ENCODE peak calls at places on chromosomes 6 and 20, in four cellular contexts. E is K562, S is SK-N-SH, Y is HepG2. O is an unnamed sample.

GRCh38 chr6:121297699-121298098 is 36.6 kb downstream of the TBC1D32 start:
- DNase-seq in E (no peak), Y (no peak), S (no peak), O (no peak)

GRCh38 chr20:3042621-3043020 is 801 bp upstream of the GNRH2 start:
- DNase-seq in S (no peak), Y (no peak), E (no peak), O (no peak)

GRCh38 chr6:115613488-115613887 is 447.2 kb downstream of the FRK start:
- DNase-seq in E (no peak), Y (no peak), S (no peak), O (no peak)

GRCh38 chr6:148657053-148657452 is 89.8 kb upstream of the UST start:
- DNase-seq in S (no peak), Y (no peak), E (no peak), O (no peak)

GRCh38 chr6:161442381-161442858 is 168.6 kb upstream of the AGPAT4 start:
- DNase-seq in Y (no peak), S (no peak), E (no peak), O (no peak)

GRCh38 chr20:23193985-23194384 is 107.9 kb upstream of the CD93 start:
- DNase-seq in Y (no peak), E (no peak), S (no peak), O (no peak)

GRCh38 chr6:143223895-143224294 is 163.2 kb downstream of the AIG1 start:
- DNase-seq in E (no peak), S (no peak), Y (peak; percentile 81), O (no peak)

GRCh38 chr6:142715386-142715785 is 229.6 kb downstream of the HIVEP2 start:
- DNase-seq in E (no peak), S (no peak), Y (no peak), O (no peak)

GRCh38 chr6:154488802-154489437 is 21.6 kb downstream of the CNKSR3 start:
- DNase-seq in S (no peak), E (no peak), Y (no peak), O (no peak)

GRCh38 chr6:6686748-6687601 is 98.5 kb downstream of the LY86 start:
- DNase-seq in S (peak; percentile 89), Y (peak; percentile 91), E (peak; percentile 100), O (no peak)

GRCh38 chr6:15980801-15981200 is 148.1 kb upstream of the MYLIP start:
- DNase-seq in S (no peak), E (no peak), Y (no peak), O (no peak)

GRCh38 chr6:113847435-113847834 is 9.7 kb upstream of the MARCKS start:
- DNase-seq in E (no peak), S (no peak), Y (no peak), O (no peak)

GRCh38 chr6:14453712-14454466 is 336.3 kb downstream of the CD83 start:
- DNase-seq in E (no peak), S (no peak), Y (no peak), O (no peak)

GRCh38 chr20:31474097-31474436 is 860 bp downstream of the DEFB124 start:
- DNase-seq in Y (no peak), S (no peak), E (no peak), O (no peak)

GRCh38 chr6:33298773-33299236 is at the start of gene RGL2:
- DNase-seq in Y (no peak), S (peak; percentile 78), E (peak; percentile 81), O (no peak)

GRCh38 chr20:7911586-7912330 is 28.5 kb downstream of the HAO1 start:
- DNase-seq in E (no peak), S (no peak), Y (no peak), O (no peak)

GRCh38 chr6:28757429-28758045 is 166.2 kb downstream of the TRIM27 start:
- DNase-seq in E (peak; percentile 39), Y (peak; percentile 29), S (no peak), O (no peak)

GRCh38 chr6:15096894-15097837 is 148.7 kb upstream of the JARID2 start:
- DNase-seq in E (peak; percentile 84), S (no peak), Y (no peak), O (no peak)

GRCh38 chr20:63177134-63177784 is 38.7 kb downstream of the YTHDF1 start:
- DNase-seq in Y (no peak), S (peak; percentile 69), E (no peak), O (no peak)

GRCh38 chr6:113364781-113365545 is 492.2 kb upstream of the MARCKS start:
- DNase-seq in S (no peak), Y (peak; percentile 26), E (no peak), O (no peak)

GRCh38 chr20:38165089-38165965 is at the start of gene TGM2:
- DNase-seq in S (peak; percentile 92), E (peak; percentile 95), Y (peak; percentile 87), O (peak; percentile 32)

DNA sequence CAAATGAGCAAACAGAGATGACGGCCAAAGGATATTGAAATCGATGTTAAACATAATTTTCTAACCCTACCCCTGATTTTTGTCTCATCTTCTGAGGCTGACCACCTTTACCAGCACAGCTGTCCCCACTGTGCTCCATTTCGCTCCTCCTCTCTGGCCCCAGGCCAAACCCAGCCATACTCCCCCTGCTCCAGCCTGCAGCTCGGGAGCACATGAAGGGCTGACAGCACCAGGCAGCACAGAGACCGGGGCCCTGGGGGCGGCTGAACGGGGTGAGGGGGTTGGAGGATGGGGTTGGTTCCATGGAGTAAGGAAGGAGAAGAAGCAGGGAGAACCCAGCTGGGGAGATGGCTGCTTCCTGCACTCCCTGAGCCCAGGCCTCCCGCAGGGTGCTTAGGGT is 3.2 kb upstream of the NCR2 start:
- DNase-seq in E (no peak), S (no peak), Y (no peak), O (no peak)
- TF ChIP-seq RFX5 in E (no peak), S (no peak), Y (no peak), O (no peak)

GRCh38 chr20:12936020-12936419 is 72.8 kb upstream of the SPTLC3 start:
- DNase-seq in E (no peak), Y (no peak), S (no peak), O (no peak)
- TF ChIP-seq SIN3A in E (no peak), Y (peak; percentile 40), S (no peak), O (no peak)

GRCh38 chr6:42453649-42454427 is 2.1 kb upstream of the TRERF1 start:
- DNase-seq in S (peak; percentile 43), E (no peak), Y (no peak), O (no peak)
- TF ChIP-seq NFIC in S (no peak), E (no peak), Y (no peak), O (peak; percentile 2)

DNA sequence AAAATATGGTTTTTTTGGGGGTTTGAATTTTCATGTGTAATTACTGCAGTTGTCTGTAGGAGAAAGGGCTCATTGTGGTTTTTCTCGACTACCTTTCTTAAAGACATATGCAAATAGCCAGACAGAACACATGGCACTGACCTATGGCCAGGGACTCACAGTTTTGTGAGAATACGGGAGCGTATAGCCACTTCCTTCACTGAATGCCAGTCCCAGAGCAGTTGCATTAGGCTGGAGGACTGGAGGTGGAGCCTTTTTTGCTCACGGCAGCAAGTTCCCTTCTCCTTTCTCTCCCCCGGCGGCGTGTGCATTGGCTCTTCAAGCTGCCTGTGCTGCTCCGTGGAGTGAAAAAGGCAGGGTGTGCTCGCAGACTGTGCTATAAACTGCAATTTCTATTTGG is 114.9 kb downstream of the AKAP7 start:
- DNase-seq in Y (no peak), S (no peak), E (no peak), O (peak; percentile 1)
- TF ChIP-seq RFX5 in Y (no peak), S (no peak), E (no peak), O (no peak)

GRCh38 chr20:36969050-36969449 is 17.5 kb upstream of the SAMHD1 start:
- DNase-seq in Y (no peak), E (no peak), S (no peak), O (no peak)
- TF ChIP-seq SIN3A in Y (no peak), E (no peak), S (no peak), O (no peak)

DNA sequence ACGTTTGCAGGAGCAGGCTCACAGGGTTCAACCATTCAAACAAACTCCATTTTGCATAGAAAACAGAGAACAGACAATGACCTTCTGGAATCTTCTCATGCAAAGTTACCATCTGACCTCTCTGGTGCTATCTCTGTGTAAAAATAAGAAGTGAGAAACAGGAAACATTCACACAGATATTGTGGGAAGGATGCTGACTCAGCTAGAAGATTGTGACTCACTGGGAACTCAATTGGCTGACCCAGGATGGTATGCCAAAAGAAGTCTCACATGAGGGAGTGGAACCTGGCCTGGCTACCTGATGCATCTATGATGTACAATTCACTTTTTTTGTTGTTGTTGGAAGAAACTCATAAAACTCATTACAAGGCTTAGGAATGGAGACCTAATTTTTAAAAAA is 61.1 kb upstream of the TBX18 start:
- DNase-seq in Y (no peak), E (no peak), S (no peak), O (no peak)
- TF ChIP-seq NFIC in Y (no peak), E (no peak), S (no peak), O (no peak)

DNA sequence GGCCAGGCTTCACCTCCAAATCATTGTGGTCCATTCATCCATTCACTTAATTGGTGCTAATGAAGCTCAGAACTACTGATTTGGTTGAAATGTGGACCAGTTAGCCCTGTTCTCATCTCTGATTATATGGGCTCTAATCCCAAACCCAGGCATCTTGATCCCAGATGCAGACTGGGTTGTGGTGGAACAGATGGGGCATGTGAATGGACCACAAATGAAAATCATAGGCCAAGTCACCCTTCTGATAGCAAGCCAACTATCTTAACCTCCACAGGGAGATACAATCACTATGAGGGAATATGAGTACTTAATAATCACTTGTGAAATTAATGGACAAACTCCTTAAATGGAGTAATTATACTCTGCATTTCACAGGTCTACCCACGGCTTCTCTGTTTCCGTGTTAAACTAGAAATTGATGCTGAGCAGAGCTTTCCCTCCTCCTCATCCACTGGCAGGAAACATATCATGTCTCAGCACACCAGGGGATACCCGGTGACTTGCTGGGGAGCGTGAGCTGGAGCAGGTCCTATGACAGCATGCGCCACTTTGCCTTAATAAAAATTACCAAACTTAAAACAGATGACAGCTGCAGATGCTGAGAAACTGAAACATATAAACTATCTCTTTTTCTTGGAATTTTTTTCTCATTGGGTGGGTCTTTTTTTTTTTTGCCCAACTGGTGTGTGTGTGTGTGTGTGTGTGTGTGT is 108.8 kb upstream of the HEY2 start:
- DNase-seq in E (no peak), Y (no peak), S (no peak), O (no peak)
- TF ChIP-seq RFX5 in E (no peak), Y (no peak), S (no peak), O (no peak)

O was measured in GM12878.